ENCODE peak calls at places on chromosome 15, in seven cellular contexts. G, O, A, I, C, W and J are unnamed samples.

GRCh38 chr15:94324835-94325767 is 93.7 kb downstream of the MCTP2 start:
- DNase-seq in G (peak), O (no peak), A (no peak), I (no peak), C (peak), W (no peak), J (no peak)

GRCh38 chr15:52496776-52497470 is 31.8 kb downstream of the MYO5A start:
- DNase-seq in G (no peak), O (no peak), A (no peak), I (no peak), C (no peak), W (no peak), J (no peak)

GRCh38 chr15:76196286-76196948 is 114.9 kb downstream of the ETFA start:
- DNase-seq in G (peak), O (no peak), A (peak), I (peak), C (no peak), W (peak), J (peak)

GRCh38 chr15:97804950-97805349 is 155.6 kb upstream of the ARRDC4 start:
- DNase-seq in G (no peak), O (peak), A (no peak), I (no peak), C (no peak), W (no peak), J (no peak)

GRCh38 chr15:65801229-65801813 is 9.2 kb upstream of the DENND4A start:
- DNase-seq in G (no peak), O (no peak), A (no peak), I (no peak), C (no peak), W (no peak), J (no peak)

GRCh38 chr15:96177279-96177678 is 153.2 kb upstream of the NR2F2 start:
- DNase-seq in G (no peak), O (no peak), A (no peak), I (no peak), C (no peak), W (no peak), J (peak)

GRCh38 chr15:31157644-31158069 is 56.1 kb upstream of the TRPM1 start:
- DNase-seq in G (no peak), O (peak), A (no peak), I (peak), C (no peak), W (no peak), J (peak)

GRCh38 chr15:80878242-80878866 is 99.2 kb downstream of the CEMIP start:
- DNase-seq in G (no peak), O (no peak), A (no peak), I (no peak), C (no peak), W (no peak), J (peak)

GRCh38 chr15:34850121-34850520 is 54.8 kb upstream of the ACTC1 start:
- DNase-seq in G (no peak), O (no peak), A (no peak), I (peak), C (no peak), W (no peak), J (no peak)

GRCh38 chr15:61871926-61872522 is 188.2 kb downstream of the VPS13C start:
- DNase-seq in G (no peak), O (no peak), A (no peak), I (no peak), C (no peak), W (no peak), J (peak)

GRCh38 chr15:85556618-85556895 is 176.2 kb downstream of the AKAP13 start:
- DNase-seq in G (no peak), O (no peak), A (no peak), I (no peak), C (no peak), W (no peak), J (peak)

GRCh38 chr15:38559131-38559530 is 5.5 kb downstream of the RASGRP1 start:
- DNase-seq in G (no peak), O (no peak), A (no peak), I (no peak), C (no peak), W (no peak), J (no peak)

GRCh38 chr15:38557855-38558713 is 6.5 kb downstream of the RASGRP1 start:
- DNase-seq in G (no peak), O (no peak), A (no peak), I (no peak), C (no peak), W (no peak), J (no peak)

GRCh38 chr15:38559908-38560307 is 4.7 kb downstream of the RASGRP1 start:
- DNase-seq in G (no peak), O (no peak), A (no peak), I (no peak), C (no peak), W (no peak), J (no peak)

GRCh38 chr15:38560456-38560926 is 4.1 kb downstream of the RASGRP1 start:
- DNase-seq in G (no peak), O (peak), A (no peak), I (no peak), C (peak), W (no peak), J (no peak)

DNA sequence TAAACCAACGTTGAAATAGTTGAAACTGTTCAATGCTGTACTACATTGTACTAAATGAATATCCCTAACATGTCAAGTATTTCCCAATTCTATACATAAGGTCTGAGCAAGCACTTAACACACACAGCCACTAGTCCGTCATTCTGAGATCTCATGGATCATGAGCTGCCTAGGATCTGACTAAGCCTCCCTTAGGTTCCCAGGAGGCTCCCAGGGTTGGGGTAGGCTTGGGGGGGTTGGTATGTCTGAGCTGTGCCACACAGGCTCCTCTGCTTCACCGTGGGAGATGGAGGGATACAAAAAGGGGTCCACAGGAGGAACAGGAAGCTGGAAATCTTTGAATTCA is 5.9 kb downstream of the RASGRP1 start:
- DNase-seq in G (no peak), O (no peak), A (no peak), I (no peak), C (no peak), W (no peak), J (peak)
- TF ChIP-seq CTCF in G (no peak), O (no peak), A (no peak), I (no peak), C (no peak), W (no peak), J (no peak)

GRCh38 chr15:43792761-43793493 is 807 bp downstream of the SERF2 start:
- DNase-seq in G (peak), O (no peak), A (peak), I (peak), C (peak), W (no peak), J (peak)

GRCh38 chr15:43795997-43796396 is 3.9 kb downstream of the SERF2 start:
- DNase-seq in G (no peak), O (no peak), A (no peak), I (no peak), C (no peak), W (no peak), J (no peak)

GRCh38 chr15:43795197-43795596 is 3.1 kb downstream of the SERF2 start:
- DNase-seq in G (no peak), O (no peak), A (no peak), I (no peak), C (no peak), W (no peak), J (no peak)

GRCh38 chr15:43793647-43794046 is 1.5 kb downstream of the SERF2 start:
- DNase-seq in G (no peak), O (no peak), A (no peak), I (no peak), C (no peak), W (no peak), J (no peak)

DNA sequence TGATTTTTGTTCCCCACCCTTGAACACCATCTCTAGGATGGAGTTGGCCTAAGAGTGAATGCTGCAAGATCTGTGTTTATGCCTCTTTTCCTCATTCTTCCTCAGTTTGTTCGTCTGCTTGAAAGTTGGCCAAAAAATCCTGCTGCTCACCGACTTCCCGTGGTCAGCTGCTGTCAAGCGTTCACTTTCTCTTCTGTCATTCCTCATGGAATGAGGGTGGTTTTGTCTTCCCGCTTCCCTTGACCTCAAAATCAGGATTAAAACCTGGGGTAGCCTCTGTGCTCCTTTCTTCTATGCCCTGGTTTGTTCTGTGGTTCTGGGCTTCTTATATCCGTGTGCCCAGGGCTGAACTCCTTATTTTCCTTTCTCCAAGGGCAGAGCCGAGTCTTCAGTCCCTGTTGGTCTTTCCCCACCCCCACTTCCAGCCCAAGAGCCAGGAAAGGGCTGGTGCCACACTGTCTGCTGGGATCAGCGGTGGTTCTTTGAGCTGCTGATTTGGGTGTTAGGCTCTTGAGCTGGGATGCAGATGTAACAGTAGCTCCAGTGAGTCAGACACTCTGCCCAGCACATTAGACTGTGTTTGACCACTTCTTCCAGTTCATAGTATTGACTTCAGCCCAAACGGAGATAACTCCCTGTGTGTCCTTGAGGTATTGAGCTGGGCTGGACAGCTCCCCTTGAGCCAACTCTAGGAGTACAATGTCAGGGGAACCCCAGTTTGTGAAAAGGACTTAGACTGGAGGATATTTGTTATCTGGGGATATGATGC is 2.3 kb downstream of the SERF2 start:
- DNase-seq in G (no peak), O (no peak), A (no peak), I (no peak), C (no peak), W (no peak), J (peak)
- H3K4me3 ChIP-seq in G (no peak), O (no peak), A (peak), I (peak), C (no peak), W (peak), J (no peak)

GRCh38 chr15:38871638-38872037 is 307.0 kb upstream of the RASGRP1 start:
- DNase-seq in G (no peak), O (no peak), A (no peak), I (no peak), C (no peak), W (no peak), J (no peak)

GRCh38 chr15:38864827-38865604 is 300.4 kb upstream of the RASGRP1 start:
- DNase-seq in G (no peak), O (no peak), A (no peak), I (no peak), C (no peak), W (peak), J (peak)

GRCh38 chr15:38872732-38873131 is 308.1 kb upstream of the RASGRP1 start:
- DNase-seq in G (no peak), O (no peak), A (no peak), I (no peak), C (no peak), W (no peak), J (no peak)

GRCh38 chr15:38867556-38867955 is 302.9 kb upstream of the RASGRP1 start:
- DNase-seq in G (no peak), O (no peak), A (no peak), I (no peak), C (no peak), W (no peak), J (peak)

DNA sequence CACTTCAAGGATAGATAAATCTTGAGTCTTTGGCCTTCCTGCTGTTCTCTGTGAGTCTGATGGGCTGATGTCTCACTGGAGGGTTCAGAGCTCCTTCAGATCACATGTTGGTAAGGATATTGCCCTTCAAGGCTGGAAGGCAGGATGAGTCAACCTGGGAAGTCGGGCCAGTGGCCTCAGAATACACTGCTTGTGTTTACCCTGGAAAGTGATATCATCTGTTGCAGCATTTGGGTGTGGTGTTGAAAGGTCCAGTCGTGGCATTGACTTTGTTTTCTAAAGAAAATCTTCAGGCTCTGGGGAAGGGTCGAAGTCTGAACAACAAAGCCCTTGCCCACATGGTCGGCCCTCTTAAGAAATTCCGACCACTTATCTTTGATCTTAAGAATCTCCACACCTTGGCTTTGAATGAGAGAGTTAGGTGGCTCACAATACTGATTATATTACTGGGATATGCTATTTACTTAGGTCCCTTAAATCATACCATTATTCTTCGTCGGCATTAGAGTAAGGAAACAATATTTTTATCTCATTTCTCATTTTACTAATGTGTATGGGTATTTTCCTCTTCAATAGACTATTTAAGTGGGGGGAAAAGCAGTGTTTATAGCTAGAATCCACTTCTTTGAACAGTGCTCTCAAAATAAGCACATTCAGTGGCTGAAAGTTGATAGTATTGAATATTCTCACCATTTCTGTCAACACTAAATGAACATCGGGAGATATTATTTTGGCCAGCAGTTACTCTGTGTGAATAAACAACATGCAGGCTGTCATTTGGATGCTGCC is 303.9 kb upstream of the RASGRP1 start:
- DNase-seq in G (peak), O (no peak), A (no peak), I (peak), C (no peak), W (peak), J (peak)
- TF ChIP-seq CTCF in G (no peak), O (no peak), A (no peak), I (no peak), C (no peak), W (no peak), J (no peak)

DNA sequence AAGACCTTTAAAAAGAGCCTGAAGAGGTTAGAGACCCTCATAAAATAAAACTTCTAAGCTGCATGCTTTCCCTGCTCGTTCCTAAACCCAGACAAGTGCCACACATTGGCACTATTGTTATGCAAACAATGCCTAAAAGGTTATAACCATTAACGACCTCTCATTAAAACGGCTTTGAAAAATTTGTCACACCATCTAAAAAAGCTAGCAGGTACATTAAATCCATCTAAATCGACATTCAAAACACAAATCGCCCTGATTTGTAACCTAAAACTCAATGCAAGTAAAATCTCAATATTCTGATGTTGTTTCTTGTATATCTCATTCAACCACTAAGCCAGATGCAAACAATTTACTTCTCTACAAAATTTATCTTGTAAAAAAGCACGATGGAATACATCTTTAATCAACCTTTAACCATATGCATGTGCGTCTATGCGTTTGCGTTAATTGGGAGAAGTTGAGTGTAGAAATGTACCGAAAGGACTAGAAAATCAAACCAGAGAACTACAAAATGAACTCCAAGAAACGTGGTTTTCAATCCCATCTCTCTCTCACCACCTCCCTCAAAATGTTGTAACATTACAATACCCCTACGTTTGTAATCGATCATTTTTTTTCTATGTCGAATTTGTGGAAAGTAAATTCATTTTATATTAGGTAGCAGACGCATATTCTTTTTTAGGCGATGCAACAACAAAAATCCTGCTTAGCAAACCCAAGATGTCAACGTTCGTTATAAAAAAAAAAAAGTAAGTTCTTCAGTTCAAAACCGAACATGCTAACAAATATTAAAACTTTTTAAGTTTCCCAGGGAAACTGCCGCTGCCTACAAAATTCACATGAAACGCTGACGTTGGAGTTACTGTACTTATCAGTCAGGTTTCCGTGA is 1.1 kb downstream of the ALDH1A2 start:
- DNase-seq in G (no peak), O (no peak), A (no peak), I (no peak), C (no peak), W (no peak), J (no peak)
- H3K4me3 ChIP-seq in G (no peak), O (peak), A (peak), I (no peak), C (no peak), W (no peak), J (no peak)